ENCODE peak calls at places on chromosome X, in eight cellular contexts. A is tibial artery, Z is ovary, B is Peyer's patch, Q is gastrocnemius medialis, H is DND-41, O is mammary epithelial cell, Y is HCT116. X is an unnamed sample.

GRCh38 chrX:15714529-15714928 is 23.5 kb upstream of the CA5B start:
- DNase-seq in A (peak; percentile 19), Z (no peak), B (no peak), Q (peak; percentile 40), H (no peak), O (peak; percentile 45), Y (no peak), X (no peak)

GRCh38 chrX:147958316-147958715 is 22.8 kb upstream of the FMR1NB start:
- DNase-seq in A (no peak), Z (no peak), B (no peak), Q (no peak), H (no peak), O (peak; percentile 39), Y (no peak), X (no peak)

GRCh38 chrX:45401923-45402322 is 201.2 kb upstream of the DIPK2B start:
- DNase-seq in A (no peak), Z (no peak), B (no peak), Q (no peak), H (no peak), O (no peak), Y (no peak), X (no peak)

GRCh38 chrX:119693996-119694451 is 1.1 kb upstream of the SEPTIN6 start:
- DNase-seq in A (no peak), Z (peak; percentile 43), B (no peak), Q (no peak), H (no peak), O (no peak), Y (no peak), X (no peak)

GRCh38 chrX:21666679-21667078 is 8.5 kb upstream of the KLHL34 start:
- DNase-seq in A (no peak), Z (no peak), B (no peak), Q (no peak), H (no peak), O (peak; percentile 2), Y (no peak), X (no peak)

GRCh38 chrX:77442728-77443127 is 4.5 kb upstream of the FGF16 start:
- DNase-seq in A (peak; percentile 29), Z (no peak), B (no peak), Q (no peak), H (no peak), O (peak; percentile 89), Y (peak; percentile 59), X (no peak)

GRCh38 chrX:99887918-99888317 is 522.2 kb downstream of the PCDH19 start:
- DNase-seq in A (no peak), Z (no peak), B (no peak), Q (no peak), H (no peak), O (no peak), Y (no peak), X (no peak)

GRCh38 chrX:107360788-107361360 is 88.6 kb upstream of the FRMPD3 start:
- DNase-seq in A (no peak), Z (no peak), B (no peak), Q (no peak), H (no peak), O (no peak), Y (no peak), X (no peak)

DNA sequence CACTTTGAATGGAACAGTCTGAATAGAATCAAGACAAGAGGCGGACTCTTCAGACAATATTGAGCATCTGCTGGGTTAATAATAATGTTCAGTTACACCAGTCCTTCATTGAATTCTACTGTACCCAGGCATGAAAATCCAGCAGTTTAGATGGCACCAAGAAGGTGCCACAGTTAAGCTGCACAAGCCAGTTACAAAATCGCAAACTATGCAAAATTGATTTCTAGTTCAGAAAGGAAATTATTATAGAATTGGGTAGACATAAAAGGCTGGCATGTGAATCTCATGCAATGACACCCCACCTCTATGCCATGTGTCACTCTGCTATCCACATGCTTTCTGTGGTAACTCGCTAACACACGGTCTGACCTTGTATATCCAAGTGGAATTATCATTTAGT is 105.8 kb upstream of the VCX3A start:
- DNase-seq in A (no peak), Z (no peak), B (no peak), Q (no peak), H (no peak), O (no peak), Y (no peak), X (no peak)
- H3K4me1 ChIP-seq in A (no peaks in the 10 kb centered on the region), Z (no peaks in the 10 kb centered on the region), B (no peaks in the 10 kb centered on the region), Q (no peaks in the 10 kb centered on the region), H (peaks cover 8% of the 10 kb centered on the region), O (no peaks in the 10 kb centered on the region), Y (no peaks in the 10 kb centered on the region), X (no peaks in the 10 kb centered on the region)

DNA sequence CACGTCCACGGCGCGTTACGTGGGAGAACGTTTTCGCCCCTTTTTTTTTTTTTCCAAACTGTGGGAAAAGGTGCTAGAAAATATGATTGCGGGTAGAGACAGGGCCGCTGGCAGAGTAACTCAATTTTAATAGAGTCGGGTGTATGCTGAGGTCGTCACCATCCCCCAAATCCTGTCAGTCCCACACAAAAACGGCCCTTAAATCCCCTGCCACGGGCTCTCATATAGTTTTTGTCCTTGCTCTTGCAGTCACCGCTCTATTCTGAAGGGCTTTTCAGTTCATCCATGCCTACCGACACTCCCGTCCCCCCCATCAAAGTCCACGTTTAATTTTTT is 796 bp upstream of the MED14 start:
- DNase-seq in A (no peak), Z (no peak), B (no peak), Q (no peak), H (no peak), O (no peak), Y (no peak), X (no peak)
- TF ChIP-seq CTCF in A (no peak), Z (no peak), B (no peak), Q (no peak), H (no peak), O (no peak), Y (no peak), X (no peak)

DNA sequence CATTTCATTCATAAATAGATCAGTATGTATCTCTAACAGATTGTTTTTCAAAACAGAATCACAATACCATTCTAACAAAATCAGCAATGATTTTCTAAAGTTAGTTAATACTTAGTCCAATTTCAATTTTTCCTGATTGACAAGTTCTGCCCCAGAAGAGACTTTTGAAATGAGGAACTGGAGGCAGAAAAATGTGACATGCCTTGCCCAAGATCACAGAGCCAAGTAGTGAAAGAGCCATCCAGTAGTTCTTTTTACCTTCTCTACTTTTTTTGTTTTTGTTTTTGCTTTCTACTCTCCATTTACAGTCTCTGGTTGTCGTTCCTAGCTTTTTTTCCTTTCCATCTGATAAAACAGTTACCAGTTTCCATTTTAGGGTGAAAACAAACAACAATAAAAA is 129.3 kb upstream of the TMEM164 start:
- DNase-seq in A (no peak), Z (no peak), B (no peak), Q (no peak), H (no peak), O (no peak), Y (no peak), X (no peak)
- H3K27ac ChIP-seq in A (no peak overlapping the region), Z (no peak overlapping the region), B (no peak overlapping the region), Q (no peak overlapping the region), H (no peak overlapping the region), O (peak overlapping the region; percentile 12), Y (no peak overlapping the region), X (peak overlapping the region; percentile 24)

GRCh38 chrX:154541589-154541895 is 5.1 kb downstream of the G6PD start:
- DNase-seq in A (no peak), Z (no peak), B (no peak), Q (no peak), H (no peak), O (no peak), Y (no peak), X (no peak)
- H3K4me1 ChIP-seq in A (peaks cover 64% of the 10 kb centered on the region), Z (peaks cover 14% of the 10 kb centered on the region), B (no peaks in the 10 kb centered on the region), Q (peaks cover 11% of the 10 kb centered on the region), H (peaks cover 26% of the 10 kb centered on the region), O (peaks cover 33% of the 10 kb centered on the region), Y (peaks cover 27% of the 10 kb centered on the region), X (peaks cover 17% of the 10 kb centered on the region)

GRCh38 chrX:68594769-68595168 is 52.7 kb upstream of the STARD8 start:
- DNase-seq in A (no peak), Z (no peak), B (no peak), Q (no peak), H (no peak), O (no peak), Y (no peak), X (no peak)

GRCh38 chrX:68599256-68600152 is 48.0 kb upstream of the STARD8 start:
- DNase-seq in A (no peak), Z (no peak), B (no peak), Q (no peak), H (peak; percentile 3), O (no peak), Y (no peak), X (no peak)
- TF ChIP-seq CTCF in A (peak; percentile 7), Z (no peak), B (no peak), Q (peak; percentile 56), H (peak; percentile 36), O (peak; percentile 66), Y (peak; percentile 51), X (peak; percentile 68)

DNA sequence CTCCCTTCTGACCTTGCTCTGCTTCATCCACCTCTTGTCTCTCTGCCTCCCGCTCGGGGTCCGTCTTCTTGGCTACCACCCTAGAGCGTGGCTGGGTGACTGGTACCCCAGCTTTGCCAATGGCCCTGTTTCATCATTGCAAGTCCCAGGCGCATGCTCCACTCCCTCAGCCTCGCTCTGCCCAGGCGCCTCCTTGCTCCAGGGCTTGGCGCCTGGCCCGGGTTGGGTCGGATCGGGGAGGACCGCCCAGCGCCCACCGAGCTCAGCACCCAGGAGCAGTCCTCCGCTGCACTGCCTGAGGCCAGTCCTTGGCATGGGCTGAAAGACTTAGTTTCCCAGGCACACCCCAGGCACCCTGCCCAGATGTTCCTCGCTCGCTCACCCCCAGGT is 577 bp downstream of the BGN start:
- DNase-seq in A (peak; percentile 58), Z (peak; percentile 63), B (no peak), Q (no peak), H (no peak), O (no peak), Y (no peak), X (no peak)
- H3K27ac ChIP-seq in A (peak overlapping the region; percentile 86), Z (no peak overlapping the region), B (no peak overlapping the region), Q (no peak overlapping the region), H (no peak overlapping the region), O (no peak overlapping the region), Y (no peak overlapping the region), X (peak overlapping the region; percentile 30)

GRCh38 chrX:153723351-153724251 is 586 bp downstream of the BCAP31 start:
- DNase-seq in A (no peak), Z (peak; percentile 62), B (peak; percentile 67), Q (no peak), H (peak; percentile 12), O (peak; percentile 61), Y (no peak), X (peak; percentile 74)
- H3K4me1 ChIP-seq in A (peaks cover 52% of the 10 kb centered on the region), Z (no peaks in the 10 kb centered on the region), B (peaks cover 14% of the 10 kb centered on the region), Q (peaks cover 31% of the 10 kb centered on the region), H (peaks cover 24% of the 10 kb centered on the region), O (peaks cover 35% of the 10 kb centered on the region), Y (peaks cover 39% of the 10 kb centered on the region), X (peaks cover 27% of the 10 kb centered on the region)